ENCODE peak calls at places on chromosomes 1 and 21, in six cellular contexts. F is fibroblast of pulmonary artery, X is BJ, W is brain microvascular endothelial cell, O is endodermal cell, H is WTC11. D is an unnamed sample.

GRCh38 chr1:18963968-18964367 is 7.5 kb upstream of the IFFO2 start:
- DNase-seq in F (no peak), X (no peak), W (no peak), O (no peak), H (no peak), D (no peak)

GRCh38 chr1:68140536-68140935 is 90.1 kb upstream of the DIRAS3 start:
- DNase-seq in F (peak; percentile 49), X (no peak), W (peak; percentile 45), O (peak; percentile 25), H (no peak), D (no peak)

GRCh38 chr1:117565083-117565556 is 40.7 kb upstream of the TENT5C start:
- DNase-seq in F (no peak), X (no peak), W (no peak), O (no peak), H (no peak), D (no peak)

GRCh38 chr21:34544032-34544496 is 32.1 kb upstream of the KCNE1 start:
- DNase-seq in F (peak; percentile 87), X (no peak), W (peak; percentile 82), O (peak; percentile 91), H (peak; percentile 66), D (peak; percentile 65)

GRCh38 chr1:32447469-32448185 is 17.2 kb upstream of the ZBTB8B start:
- DNase-seq in F (peak; percentile 75), X (peak; percentile 12), W (peak; percentile 81), O (peak; percentile 90), H (peak; percentile 81), D (no peak)

GRCh38 chr1:178941261-178941689 is 70.4 kb upstream of the ANGPTL1 start:
- DNase-seq in F (no peak), X (no peak), W (no peak), O (peak; percentile 52), H (no peak), D (no peak)

GRCh38 chr1:87760100-87760499 is 431.4 kb downstream of the LMO4 start:
- DNase-seq in F (no peak), X (peak; percentile 9), W (no peak), O (no peak), H (no peak), D (no peak)

GRCh38 chr1:223776075-223776814 is 63.9 kb downstream of the CAPN2 start:
- DNase-seq in F (peak; percentile 84), X (peak; percentile 35), W (peak; percentile 91), O (peak; percentile 35), H (no peak), D (no peak)

DNA sequence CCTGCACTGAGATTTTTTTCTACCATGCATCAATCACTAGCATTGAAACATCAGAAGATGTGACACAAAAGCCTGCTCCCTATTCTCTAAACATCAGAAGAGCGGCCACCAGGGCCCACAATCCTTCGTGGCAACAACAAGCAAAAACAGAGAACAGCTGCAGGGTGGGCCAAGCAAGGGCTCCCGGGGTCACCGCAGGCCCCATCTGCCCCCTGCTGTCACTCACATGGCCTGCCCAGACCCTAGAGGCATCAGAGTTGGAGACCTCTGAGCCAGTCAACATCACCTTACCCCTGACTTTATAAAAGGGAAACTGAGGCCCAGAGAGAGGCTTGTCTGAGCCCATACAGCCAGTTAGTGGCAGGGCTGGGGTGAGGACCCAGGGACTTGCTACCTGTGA is 1.8 kb downstream of the LAPTM5 start:
- DNase-seq in F (no peak), X (no peak), W (no peak), O (no peak), H (no peak), D (no peak)
- TF ChIP-seq CTCF in F (no peak), X (no peak), W (no peak), O (no peak), H (no peak), D (no peak)

GRCh38 chr1:230850547-230850946 is 17.8 kb downstream of the C1orf198 start:
- DNase-seq in F (no peak), X (no peak), W (no peak), O (no peak), H (no peak), D (no peak)

GRCh38 chr1:230848235-230848634 is 20.1 kb downstream of the C1orf198 start:
- DNase-seq in F (no peak), X (no peak), W (no peak), O (no peak), H (no peak), D (no peak)

GRCh38 chr1:230851291-230851691 is 17.0 kb downstream of the C1orf198 start:
- DNase-seq in F (peak; percentile 63), X (no peak), W (peak; percentile 61), O (peak; percentile 82), H (peak; percentile 53), D (no peak)

GRCh38 chr1:230852959-230853358 is 15.4 kb downstream of the C1orf198 start:
- DNase-seq in F (no peak), X (no peak), W (no peak), O (no peak), H (no peak), D (no peak)

GRCh38 chr1:230849451-230850194 is 18.7 kb downstream of the C1orf198 start:
- DNase-seq in F (peak; percentile 94), X (peak; percentile 91), W (peak; percentile 94), O (no peak), H (no peak), D (no peak)
- TF ChIP-seq CTCF in F (no peak), X (no peak), W (no peak), O (no peak), H (no peak), D (no peak)

GRCh38 chr1:89994231-89994804 is 592 bp upstream of the ZNF326 start:
- DNase-seq in F (no peak), X (no peak), W (no peak), O (peak; percentile 59), H (no peak), D (no peak)

GRCh38 chr1:89993541-89993940 is 1.4 kb upstream of the ZNF326 start:
- DNase-seq in F (no peak), X (no peak), W (no peak), O (no peak), H (no peak), D (no peak)

GRCh38 chr1:89995595-89996397 is 886 bp downstream of the ZNF326 start:
- DNase-seq in F (no peak), X (no peak), W (no peak), O (no peak), H (no peak), D (no peak)

GRCh38 chr1:89996415-89997110 is 1.7 kb downstream of the ZNF326 start:
- DNase-seq in F (no peak), X (no peak), W (no peak), O (no peak), H (no peak), D (no peak)

GRCh38 chr1:89994805-89995594 is at the start of gene ZNF326:
- DNase-seq in F (peak; percentile 98), X (peak; percentile 87), W (peak; percentile 96), O (peak; percentile 99), H (peak; percentile 98), D (peak; percentile 99)
- TF ChIP-seq CTCF in F (no peak), X (no peak), W (no peak), O (no peak), H (no peak), D (no peak)

DNA sequence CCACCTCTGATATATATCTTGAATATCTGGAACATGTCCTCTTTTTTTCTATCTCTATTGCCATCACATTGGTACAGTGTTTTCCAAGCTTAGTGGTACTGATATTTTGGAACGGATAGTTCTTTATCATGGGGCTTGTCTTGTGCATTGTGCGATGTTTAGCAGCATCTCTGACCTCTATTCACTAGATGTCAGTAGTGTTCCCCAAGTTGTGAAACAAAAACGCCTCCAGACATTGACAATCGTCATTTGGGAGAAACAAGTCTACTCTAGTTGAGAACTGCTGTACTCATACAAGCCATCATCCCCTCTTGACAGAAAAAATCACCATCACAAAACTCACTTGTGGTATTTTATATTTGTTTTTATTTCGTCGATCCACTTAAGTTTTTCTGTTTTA is 79.7 kb upstream of the CHODL start:
- DNase-seq in F (no peak), X (no peak), W (no peak), O (no peak), H (no peak), D (no peak)
- TF ChIP-seq CTCF in F (no peak), X (no peak), W (no peak), O (peak; percentile 26), H (no peak), D (no peak)

GRCh38 chr1:72557446-72558049 is 275.2 kb upstream of the NEGR1 start:
- DNase-seq in F (peak; percentile 57), X (no peak), W (peak; percentile 6), O (peak; percentile 79), H (peak; percentile 40), D (no peak)
- TF ChIP-seq CTCF in F (peak; percentile 61), X (peak; percentile 54), W (peak; percentile 70), O (peak; percentile 74), H (no peak), D (peak; percentile 11)

DNA sequence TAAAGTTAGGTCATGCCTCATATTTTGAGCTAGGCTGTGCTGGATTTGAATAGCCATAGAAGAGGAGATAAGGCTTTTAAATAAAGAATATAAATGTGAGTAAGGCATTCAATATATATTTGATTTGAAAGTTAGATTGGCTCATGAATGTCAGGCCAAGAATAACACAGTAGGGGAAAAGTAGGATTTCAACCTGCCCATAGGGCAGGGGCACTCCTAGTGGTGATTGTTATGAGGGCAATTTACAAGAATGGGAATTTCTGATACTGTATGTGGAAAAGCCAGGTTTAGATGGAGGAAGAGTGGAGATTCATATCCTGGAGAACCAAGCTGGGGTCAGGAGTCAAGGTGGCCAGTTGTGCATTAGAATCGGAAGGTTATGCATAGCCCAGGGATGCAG is 74.9 kb downstream of the DNAH14 start:
- DNase-seq in F (peak; percentile 1), X (no peak), W (no peak), O (no peak), H (no peak), D (no peak)
- TF ChIP-seq CTCF in F (peak; percentile 37), X (peak; percentile 22), W (peak; percentile 45), O (peak; percentile 74), H (peak; percentile 34), D (peak; percentile 26)

GRCh38 chr1:180167021-180167701 is 12.5 kb downstream of the QSOX1 start:
- DNase-seq in F (peak; percentile 38), X (no peak), W (no peak), O (no peak), H (no peak), D (no peak)

GRCh38 chr1:180168786-180169640 is 14.3 kb downstream of the QSOX1 start:
- DNase-seq in F (peak; percentile 54), X (no peak), W (no peak), O (peak; percentile 93), H (peak; percentile 80), D (peak; percentile 76)

GRCh38 chr1:180169641-180170155 is 15.0 kb downstream of the QSOX1 start:
- DNase-seq in F (no peak), X (no peak), W (no peak), O (no peak), H (no peak), D (no peak)

GRCh38 chr1:180166436-180166800 is 11.7 kb downstream of the QSOX1 start:
- DNase-seq in F (no peak), X (no peak), W (no peak), O (no peak), H (no peak), D (no peak)

GRCh38 chr1:180167721-180168467 is 13.2 kb downstream of the QSOX1 start:
- DNase-seq in F (no peak), X (no peak), W (no peak), O (peak; percentile 97), H (peak; percentile 80), D (no peak)
- TF ChIP-seq CTCF in F (no peak), X (no peak), W (no peak), O (no peak), H (no peak), D (no peak)

DNA sequence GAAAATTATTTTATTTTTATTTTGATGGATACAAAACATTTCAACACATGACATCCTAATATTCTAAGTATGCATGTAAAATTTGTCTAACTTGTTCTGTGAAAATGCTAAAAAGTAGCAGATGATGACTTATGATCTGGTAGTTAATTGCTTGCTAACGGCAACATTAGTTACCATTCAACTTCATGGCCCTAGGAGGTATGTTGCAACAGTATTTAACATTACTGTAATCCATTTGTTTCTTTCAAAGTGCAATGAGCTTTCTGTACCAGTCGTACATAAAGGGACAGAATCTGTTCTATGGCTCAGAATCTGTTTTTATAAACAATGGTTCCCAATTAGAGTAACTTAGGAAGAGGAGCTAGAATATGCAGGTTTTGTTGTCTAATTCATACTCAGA is 91.5 kb upstream of the ZNHIT6 start:
- DNase-seq in F (no peak), X (no peak), W (no peak), O (no peak), H (no peak), D (no peak)
- TF ChIP-seq CTCF in F (no peak), X (no peak), W (no peak), O (no peak), H (no peak), D (no peak)